ENCODE peak calls at places on chromosomes 12 and 14, in five cellular contexts. N, G, T, E and U are unnamed samples.

GRCh38 chr12:48995061-48995879 is 3.9 kb downstream of the DDN start:
- DNase-seq in N (peak), G (peak), T (peak), E (peak), U (peak)

GRCh38 chr12:6264402-6265037 is 46.0 kb upstream of the PLEKHG6 start:
- DNase-seq in N (no peak), G (no peak), T (peak), E (no peak), U (no peak)

GRCh38 chr12:107223816-107224215 is 130.5 kb upstream of the CRY1 start:
- DNase-seq in N (no peak), G (no peak), T (no peak), E (no peak), U (no peak)

GRCh38 chr12:104557488-104558195 is 100.9 kb downstream of the CHST11 start:
- DNase-seq in N (no peak), G (no peak), T (no peak), E (no peak), U (no peak)

GRCh38 chr12:6200266-6201198 is at the start of gene CD9:
- DNase-seq in N (peak), G (peak), T (peak), E (no peak), U (peak)

GRCh38 chr12:18752280-18752920 is 14.5 kb downstream of the CAPZA3 start:
- DNase-seq in N (no peak), G (no peak), T (no peak), E (peak), U (no peak)

GRCh38 chr12:26823391-26823790 is 9.6 kb downstream of the ITPR2 start:
- DNase-seq in N (no peak), G (no peak), T (no peak), E (peak), U (no peak)

GRCh38 chr12:30985814-30986452 is 59.4 kb downstream of the TSPAN11 start:
- DNase-seq in N (no peak), G (no peak), T (peak), E (peak), U (peak)

GRCh38 chr12:127726928-127727327 is 540.0 kb upstream of the TMEM132C start:
- DNase-seq in N (no peak), G (no peak), T (no peak), E (no peak), U (no peak)

GRCh38 chr12:69936214-69936731 is 111.2 kb downstream of the MYRFL start:
- DNase-seq in N (no peak), G (no peak), T (peak), E (no peak), U (peak)

GRCh38 chr14:68521952-68522509 is 270.8 kb downstream of the ZFP36L1 start:
- DNase-seq in N (no peak), G (no peak), T (no peak), E (no peak), U (no peak)

GRCh38 chr12:55698965-55699364 is 8.7 kb downstream of the ITGA7 start:
- DNase-seq in N (no peak), G (peak), T (no peak), E (no peak), U (no peak)

GRCh38 chr14:58824106-58824505 is 186.3 kb downstream of the DACT1 start:
- DNase-seq in N (no peak), G (no peak), T (no peak), E (no peak), U (no peak)

GRCh38 chr14:58829594-58829993 is 191.8 kb downstream of the DACT1 start:
- DNase-seq in N (no peak), G (no peak), T (no peak), E (no peak), U (peak)

GRCh38 chr14:58824796-58825195 is 187.0 kb downstream of the DACT1 start:
- DNase-seq in N (no peak), G (no peak), T (no peak), E (no peak), U (no peak)

GRCh38 chr14:58828298-58828697 is 190.5 kb downstream of the DACT1 start:
- DNase-seq in N (no peak), G (no peak), T (no peak), E (no peak), U (no peak)

GRCh38 chr14:58826845-58827686 is 189.3 kb downstream of the DACT1 start:
- DNase-seq in N (no peak), G (no peak), T (no peak), E (no peak), U (no peak)
- TF ChIP-seq CTCF in N (no peak), G (no peak), T (peak), E (peak), U (no peak)

DNA sequence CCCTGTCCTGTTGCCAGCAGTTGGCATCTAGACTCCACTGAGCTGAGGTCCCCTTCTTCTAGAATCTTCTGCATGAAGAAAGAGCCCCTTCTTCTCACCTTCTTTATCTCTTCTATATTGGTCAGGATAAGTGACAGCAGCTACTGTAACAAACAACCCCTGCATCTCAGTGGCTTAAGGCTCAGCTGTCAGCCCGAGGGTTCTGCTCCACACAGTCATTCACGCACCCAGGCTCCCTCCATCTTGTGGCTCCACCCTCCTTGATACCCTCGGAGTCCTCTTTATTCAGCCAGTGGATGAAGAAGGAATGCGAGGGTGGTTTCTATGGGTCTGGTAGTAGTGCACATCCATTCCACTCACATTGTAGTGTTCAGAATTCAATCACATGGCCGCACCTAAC is 10.5 kb upstream of the RFLNA start:
- DNase-seq in N (no peak), G (no peak), T (no peak), E (no peak), U (no peak)
- TF ChIP-seq CTCF in N (no peak), G (no peak), T (no peak), E (no peak), U (no peak)

DNA sequence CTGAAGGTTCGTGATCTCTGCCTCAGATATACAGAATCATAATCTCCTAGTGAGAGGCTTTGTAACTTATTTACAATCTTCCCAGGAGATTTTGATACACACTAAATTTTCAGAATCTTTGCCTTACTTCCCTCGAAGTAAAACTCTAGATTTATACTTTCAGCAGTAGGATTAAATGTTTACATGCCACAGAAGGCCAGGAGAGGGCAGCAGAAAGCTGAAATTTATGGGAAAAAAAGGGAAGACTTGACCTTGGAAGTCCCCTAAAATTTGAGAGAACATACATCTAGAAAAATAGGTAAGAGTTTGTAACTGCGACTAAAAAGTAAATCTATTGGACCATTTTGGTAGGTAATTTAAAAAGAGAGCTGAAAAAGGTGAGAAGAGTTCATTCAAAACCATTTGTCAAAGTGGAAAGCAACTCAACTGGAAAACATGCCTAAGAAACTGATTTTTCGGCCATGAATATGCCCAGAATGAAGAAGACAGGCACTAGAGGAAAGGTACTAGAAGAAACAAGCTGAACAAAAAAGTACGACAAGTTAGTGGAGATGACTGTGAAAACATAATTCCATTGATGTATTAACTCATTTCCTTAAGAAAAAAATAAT is 242.0 kb upstream of the MDGA2 start:
- DNase-seq in N (no peak), G (no peak), T (no peak), E (no peak), U (peak)
- TF ChIP-seq CTCF in N (no peak), G (no peak), T (peak), E (peak), U (peak)

GRCh38 chr12:112017041-112017440 is 3.8 kb downstream of the ERP29 start:
- DNase-seq in N (no peak), G (no peak), T (no peak), E (no peak), U (no peak)
- TF ChIP-seq CTCF in N (no peak), G (no peak), T (no peak), E (no peak), U (no peak)

GRCh38 chr12:2061402-2061801 is 8.6 kb downstream of the CACNA1C start:
- DNase-seq in N (no peak), G (no peak), T (no peak), E (no peak), U (no peak)

GRCh38 chr12:2054091-2055018 is 1.6 kb downstream of the CACNA1C start:
- DNase-seq in N (no peak), G (peak), T (no peak), E (no peak), U (no peak)

GRCh38 chr12:2057793-2058408 is 5.1 kb downstream of the CACNA1C start:
- DNase-seq in N (no peak), G (peak), T (no peak), E (no peak), U (no peak)

GRCh38 chr12:2057041-2057792 is 4.4 kb downstream of the CACNA1C start:
- DNase-seq in N (no peak), G (peak), T (peak), E (no peak), U (peak)

DNA sequence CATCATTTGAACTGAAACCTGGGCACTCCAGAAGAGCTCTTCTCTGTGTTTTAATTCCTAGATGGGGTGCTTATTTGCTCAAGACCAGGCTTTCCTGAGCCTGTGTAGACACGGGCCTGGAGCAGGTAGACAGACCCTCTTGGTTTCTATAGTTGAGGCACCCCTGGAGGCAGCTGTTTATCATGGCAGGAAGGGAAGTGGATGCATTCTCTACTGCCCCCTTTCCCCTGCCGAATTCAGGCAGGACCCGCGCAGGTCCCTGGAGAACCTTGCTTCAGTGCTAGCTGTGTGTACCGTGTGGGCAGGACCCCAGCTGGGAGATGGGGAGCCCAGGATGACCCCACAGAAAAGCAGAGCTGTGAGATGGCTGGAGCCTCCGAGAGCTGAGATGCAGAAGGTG is 6.0 kb downstream of the CACNA1C start:
- DNase-seq in N (no peak), G (no peak), T (no peak), E (no peak), U (no peak)
- TF ChIP-seq CTCF in N (no peak), G (no peak), T (no peak), E (no peak), U (no peak)